ENCODE peak calls at places on chromosomes 7 and 10, in six cellular contexts. One of them, this sample, is unnamed.

GRCh38 chr7:149855368-149856305 is 17.5 kb downstream of the ZNF862 start:
- DNase-seq in adrenal gland: no peak
- DNase-seq in endothelial cell of umbilical vein: no peak
- DNase-seq in body of pancreas: no peak
- DNase-seq in Peyer's patch: no peak
- DNase-seq in IMR-90: peak
- DNase-seq in this sample: no peak

GRCh38 chr10:43196981-43197833 is 59.0 kb downstream of the CSGALNACT2 start:
- DNase-seq in adrenal gland: no peak
- DNase-seq in endothelial cell of umbilical vein: no peak
- DNase-seq in body of pancreas: no peak
- DNase-seq in Peyer's patch: peak
- DNase-seq in IMR-90: no peak
- DNase-seq in this sample: peak

GRCh38 chr10:51915031-51915542 is 215.7 kb upstream of the CSTF2T start:
- DNase-seq in adrenal gland: no peak
- DNase-seq in endothelial cell of umbilical vein: no peak
- DNase-seq in body of pancreas: no peak
- DNase-seq in Peyer's patch: no peak
- DNase-seq in IMR-90: no peak
- DNase-seq in this sample: no peak

GRCh38 chr10:97024181-97025073 is 161.3 kb downstream of the SLIT1 start:
- DNase-seq in adrenal gland: peak
- DNase-seq in endothelial cell of umbilical vein: peak
- DNase-seq in body of pancreas: peak
- DNase-seq in Peyer's patch: peak
- DNase-seq in IMR-90: peak
- DNase-seq in this sample: peak

GRCh38 chr10:21888959-21889358 is 114.6 kb downstream of the DNAJC1 start:
- DNase-seq in adrenal gland: no peak
- DNase-seq in endothelial cell of umbilical vein: no peak
- DNase-seq in body of pancreas: no peak
- DNase-seq in Peyer's patch: no peak
- DNase-seq in IMR-90: no peak
- DNase-seq in this sample: no peak

GRCh38 chr7:72925546-72926120 is 738 bp downstream of the POM121 start:
- DNase-seq in adrenal gland: no peak
- DNase-seq in endothelial cell of umbilical vein: peak
- DNase-seq in body of pancreas: no peak
- DNase-seq in Peyer's patch: no peak
- DNase-seq in IMR-90: no peak
- DNase-seq in this sample: no peak

GRCh38 chr10:55311823-55312431 is 510.9 kb upstream of the PCDH15 start:
- DNase-seq in adrenal gland: no peak
- DNase-seq in endothelial cell of umbilical vein: no peak
- DNase-seq in body of pancreas: no peak
- DNase-seq in Peyer's patch: no peak
- DNase-seq in IMR-90: no peak
- DNase-seq in this sample: no peak

GRCh38 chr7:157432957-157433576 is 96.3 kb downstream of the DNAJB6 start:
- DNase-seq in adrenal gland: peak
- DNase-seq in endothelial cell of umbilical vein: peak
- DNase-seq in body of pancreas: peak
- DNase-seq in Peyer's patch: peak
- DNase-seq in IMR-90: peak
- DNase-seq in this sample: no peak

GRCh38 chr7:34849966-34850365 is 187.3 kb downstream of the DPY19L1 start:
- DNase-seq in adrenal gland: no peak
- DNase-seq in endothelial cell of umbilical vein: no peak
- DNase-seq in body of pancreas: no peak
- DNase-seq in Peyer's patch: no peak
- DNase-seq in IMR-90: no peak
- DNase-seq in this sample: no peak

GRCh38 chr10:130790339-130790738 is 521.2 kb downstream of the TCERG1L start:
- DNase-seq in adrenal gland: no peak
- DNase-seq in endothelial cell of umbilical vein: peak
- DNase-seq in body of pancreas: no peak
- DNase-seq in Peyer's patch: no peak
- DNase-seq in IMR-90: no peak
- DNase-seq in this sample: no peak

GRCh38 chr10:30476511-30476910 is 42.5 kb downstream of the MAP3K8 start:
- DNase-seq in adrenal gland: no peak
- DNase-seq in endothelial cell of umbilical vein: no peak
- DNase-seq in body of pancreas: no peak
- DNase-seq in Peyer's patch: no peak
- DNase-seq in IMR-90: no peak
- DNase-seq in this sample: no peak
- TF ChIP-seq POLR2A in adrenal gland: no peak
- TF ChIP-seq POLR2A in endothelial cell of umbilical vein: no peak
- TF ChIP-seq POLR2A in body of pancreas: no peak
- TF ChIP-seq POLR2A in Peyer's patch: no peak
- TF ChIP-seq POLR2A in IMR-90: no peak
- TF ChIP-seq POLR2A in this sample: no peak

GRCh38 chr10:27784272-27784671 is 38.7 kb upstream of the MKX start:
- DNase-seq in adrenal gland: no peak
- DNase-seq in endothelial cell of umbilical vein: no peak
- DNase-seq in body of pancreas: no peak
- DNase-seq in Peyer's patch: no peak
- DNase-seq in IMR-90: no peak
- DNase-seq in this sample: no peak

GRCh38 chr10:27779462-27779861 is 33.8 kb upstream of the MKX start:
- DNase-seq in adrenal gland: no peak
- DNase-seq in endothelial cell of umbilical vein: no peak
- DNase-seq in body of pancreas: no peak
- DNase-seq in Peyer's patch: no peak
- DNase-seq in IMR-90: peak
- DNase-seq in this sample: no peak

GRCh38 chr10:27783660-27784059 is 38.0 kb upstream of the MKX start:
- DNase-seq in adrenal gland: peak
- DNase-seq in endothelial cell of umbilical vein: peak
- DNase-seq in body of pancreas: peak
- DNase-seq in Peyer's patch: no peak
- DNase-seq in IMR-90: peak
- DNase-seq in this sample: no peak
- H3K27ac ChIP-seq in adrenal gland: no peak
- H3K27ac ChIP-seq in endothelial cell of umbilical vein: no peak
- H3K27ac ChIP-seq in body of pancreas: no peak
- H3K27ac ChIP-seq in Peyer's patch: no peak
- H3K27ac ChIP-seq in IMR-90: no peak
- H3K27ac ChIP-seq in this sample: no peak

GRCh38 chr7:155357573-155358041 is 59.9 kb downstream of the INSIG1 start:
- DNase-seq in adrenal gland: no peak
- DNase-seq in endothelial cell of umbilical vein: no peak
- DNase-seq in body of pancreas: no peak
- DNase-seq in Peyer's patch: no peak
- DNase-seq in IMR-90: peak
- DNase-seq in this sample: no peak
- TF ChIP-seq POLR2A in adrenal gland: no peak
- TF ChIP-seq POLR2A in endothelial cell of umbilical vein: no peak
- TF ChIP-seq POLR2A in body of pancreas: no peak
- TF ChIP-seq POLR2A in Peyer's patch: no peak
- TF ChIP-seq POLR2A in IMR-90: no peak
- TF ChIP-seq POLR2A in this sample: no peak

DNA sequence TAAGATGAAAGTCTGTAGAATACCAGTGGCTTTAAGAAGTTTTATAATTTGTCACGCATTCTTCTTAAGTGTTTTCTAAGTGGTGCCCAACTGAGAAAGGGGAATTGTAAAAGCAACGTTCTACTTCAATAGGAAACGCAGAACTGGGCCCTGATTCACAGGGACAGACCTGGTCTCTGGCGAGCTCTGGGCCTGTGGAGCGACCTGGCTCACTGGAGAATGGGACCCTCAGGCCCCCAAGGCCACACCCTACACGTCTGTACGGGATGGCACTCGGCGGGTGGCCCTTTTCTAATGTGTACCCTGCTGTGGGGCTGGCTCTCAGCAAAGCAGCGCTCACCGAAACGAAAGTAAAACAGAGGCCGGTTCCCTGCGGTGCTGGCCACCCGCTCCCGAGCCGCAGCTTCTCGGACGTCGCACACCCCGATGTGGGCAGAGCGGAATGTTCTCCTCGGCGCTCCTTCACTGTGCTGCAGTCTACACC is 205.0 kb downstream of the DIP2C start:
- DNase-seq in adrenal gland: peak
- DNase-seq in endothelial cell of umbilical vein: peak
- DNase-seq in body of pancreas: peak
- DNase-seq in Peyer's patch: peak
- DNase-seq in IMR-90: peak
- DNase-seq in this sample: no peak
- H3K27ac ChIP-seq in adrenal gland: peak
- H3K27ac ChIP-seq in endothelial cell of umbilical vein: no peak
- H3K27ac ChIP-seq in body of pancreas: peak
- H3K27ac ChIP-seq in Peyer's patch: peak
- H3K27ac ChIP-seq in IMR-90: peak
- H3K27ac ChIP-seq in this sample: peak

DNA sequence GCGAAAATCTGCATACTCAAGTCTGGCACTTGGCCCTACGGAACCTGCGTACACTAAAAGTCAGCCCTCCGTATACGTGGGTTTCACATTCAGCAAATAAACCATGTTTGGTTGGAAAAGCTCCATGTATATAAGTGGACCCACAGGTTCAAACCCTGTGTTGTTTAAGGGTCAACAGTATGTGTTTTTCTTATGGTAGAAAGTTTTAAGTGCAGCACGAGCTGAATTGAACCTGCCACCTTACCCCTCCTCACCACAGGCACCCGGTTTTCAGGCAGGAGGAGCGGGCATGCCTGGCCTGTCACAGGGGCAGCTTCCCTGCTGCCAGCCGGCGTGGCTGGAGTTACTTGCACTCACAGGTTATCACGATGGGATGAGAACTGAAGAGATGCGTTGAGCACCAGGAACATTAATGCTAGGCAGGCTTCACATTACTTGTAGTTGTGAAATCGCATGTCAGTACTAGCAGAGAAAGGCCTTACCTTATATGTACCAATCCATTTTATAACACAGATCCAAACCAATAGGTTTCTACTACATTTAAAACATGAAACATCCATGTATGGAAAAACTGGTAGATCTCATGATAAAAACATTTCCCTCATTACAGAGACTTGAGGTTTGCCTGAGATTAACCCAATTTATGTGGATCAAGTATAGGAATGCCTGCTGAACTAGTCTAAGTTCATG is 12.9 kb downstream of the INSIG1 start:
- DNase-seq in adrenal gland: no peak
- DNase-seq in endothelial cell of umbilical vein: no peak
- DNase-seq in body of pancreas: no peak
- DNase-seq in Peyer's patch: no peak
- DNase-seq in IMR-90: no peak
- DNase-seq in this sample: no peak
- TF ChIP-seq POLR2A in adrenal gland: no peak
- TF ChIP-seq POLR2A in endothelial cell of umbilical vein: no peak
- TF ChIP-seq POLR2A in body of pancreas: no peak
- TF ChIP-seq POLR2A in Peyer's patch: no peak
- TF ChIP-seq POLR2A in IMR-90: no peak
- TF ChIP-seq POLR2A in this sample: no peak

DNA sequence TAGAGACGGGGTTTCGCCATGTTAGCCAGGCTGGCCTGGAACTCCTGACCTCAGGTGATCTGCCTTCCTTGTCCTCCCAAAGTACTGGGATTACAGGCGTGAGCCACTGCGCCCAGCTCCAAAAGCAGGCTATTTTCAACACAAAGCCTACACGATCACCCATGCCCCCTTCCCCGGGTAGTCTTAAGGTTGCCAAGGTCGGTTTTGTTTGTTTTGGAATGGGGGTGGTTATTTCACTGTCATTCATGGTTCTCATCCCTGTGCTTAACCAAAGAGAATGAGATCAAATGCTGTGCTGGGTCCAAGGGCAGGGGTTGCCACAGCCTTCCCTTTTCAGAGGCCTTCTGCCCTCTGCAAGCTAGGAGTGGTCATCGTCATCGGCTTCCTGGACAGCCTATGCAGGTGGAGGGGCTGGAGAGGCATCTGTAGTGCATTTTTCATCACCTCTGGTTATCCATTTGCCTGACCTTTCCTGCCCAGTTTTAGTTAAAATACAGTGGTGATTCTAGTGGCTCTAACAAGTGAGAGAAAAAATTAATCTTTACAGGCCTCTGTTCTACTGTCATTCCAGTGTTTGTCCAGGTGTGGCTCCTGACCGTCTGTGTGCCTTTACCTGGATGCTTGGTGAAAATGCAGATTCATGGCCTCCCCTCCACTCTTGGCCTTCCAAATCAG is 11.4 kb downstream of the BLVRA start:
- DNase-seq in adrenal gland: no peak
- DNase-seq in endothelial cell of umbilical vein: no peak
- DNase-seq in body of pancreas: no peak
- DNase-seq in Peyer's patch: no peak
- DNase-seq in IMR-90: no peak
- DNase-seq in this sample: no peak
- H3K27ac ChIP-seq in adrenal gland: no peak
- H3K27ac ChIP-seq in endothelial cell of umbilical vein: no peak
- H3K27ac ChIP-seq in body of pancreas: no peak
- H3K27ac ChIP-seq in Peyer's patch: no peak
- H3K27ac ChIP-seq in IMR-90: no peak
- H3K27ac ChIP-seq in this sample: no peak

GRCh38 chr7:100626055-100626454 is 13.7 kb downstream of the MOSPD3 start:
- DNase-seq in adrenal gland: no peak
- DNase-seq in endothelial cell of umbilical vein: no peak
- DNase-seq in body of pancreas: no peak
- DNase-seq in Peyer's patch: no peak
- DNase-seq in IMR-90: no peak
- DNase-seq in this sample: no peak

GRCh38 chr7:100623951-100624824 is 11.8 kb downstream of the MOSPD3 start:
- DNase-seq in adrenal gland: no peak
- DNase-seq in endothelial cell of umbilical vein: no peak
- DNase-seq in body of pancreas: no peak
- DNase-seq in Peyer's patch: no peak
- DNase-seq in IMR-90: no peak
- DNase-seq in this sample: no peak

GRCh38 chr7:100629117-100629711 is 12.1 kb downstream of the TFR2 start:
- DNase-seq in adrenal gland: peak
- DNase-seq in endothelial cell of umbilical vein: no peak
- DNase-seq in body of pancreas: peak
- DNase-seq in Peyer's patch: no peak
- DNase-seq in IMR-90: no peak
- DNase-seq in this sample: no peak

GRCh38 chr7:100627238-100627549 is 14.2 kb downstream of the TFR2 start:
- DNase-seq in adrenal gland: no peak
- DNase-seq in endothelial cell of umbilical vein: no peak
- DNase-seq in body of pancreas: no peak
- DNase-seq in Peyer's patch: no peak
- DNase-seq in IMR-90: no peak
- DNase-seq in this sample: no peak

GRCh38 chr7:100626530-100627237 is 14.3 kb downstream of the MOSPD3 start:
- DNase-seq in adrenal gland: peak
- DNase-seq in endothelial cell of umbilical vein: peak
- DNase-seq in body of pancreas: peak
- DNase-seq in Peyer's patch: peak
- DNase-seq in IMR-90: peak
- DNase-seq in this sample: peak
- TF ChIP-seq POLR2A in adrenal gland: peak
- TF ChIP-seq POLR2A in endothelial cell of umbilical vein: no peak
- TF ChIP-seq POLR2A in body of pancreas: no peak
- TF ChIP-seq POLR2A in Peyer's patch: peak
- TF ChIP-seq POLR2A in IMR-90: no peak
- TF ChIP-seq POLR2A in this sample: no peak

GRCh38 chr10:32952094-32952493 is 5.9 kb downstream of the ITGB1 start:
- DNase-seq in adrenal gland: no peak
- DNase-seq in endothelial cell of umbilical vein: no peak
- DNase-seq in body of pancreas: no peak
- DNase-seq in Peyer's patch: no peak
- DNase-seq in IMR-90: no peak
- DNase-seq in this sample: no peak
- H3K27ac ChIP-seq in adrenal gland: no peak
- H3K27ac ChIP-seq in endothelial cell of umbilical vein: no peak
- H3K27ac ChIP-seq in body of pancreas: no peak
- H3K27ac ChIP-seq in Peyer's patch: no peak
- H3K27ac ChIP-seq in IMR-90: no peak
- H3K27ac ChIP-seq in this sample: peak

This sample was measured in gastrocnemius medialis.